ENCODE peak calls at places on chromosome 2, in ten cellular contexts. O is esophagus squamous epithelium, W is sigmoid colon, T is HCT116, X is uterus, D is heart left ventricle, C is testis, Y is breast epithelium, A is prostate gland, G is body of pancreas. F is an unnamed sample.
A peak's percentile ranks its signal among the peaks of the same experiment; 100 is the strongest.

GRCh38 chr2:9471212-9471611 is 3.1 kb upstream of the IAH1 start:
- DNase-seq in O (no peak), W (no peak), T (no peak), X (no peak), D (no peak), C (no peak), Y (no peak), A (no peak), G (no peak), F (no peak)

GRCh38 chr2:96832751-96833507 is 10.9 kb downstream of the ANKRD23 start:
- DNase-seq in O (no peak), W (peak; percentile 81), T (no peak), X (peak; percentile 46), D (peak; percentile 78), C (peak; percentile 75), Y (peak; percentile 33), A (peak; percentile 85), G (peak; percentile 98), F (no peak)

GRCh38 chr2:10086950-10087349 is 6.7 kb upstream of the CYS1 start:
- DNase-seq in O (no peak), W (no peak), T (no peak), X (no peak), D (no peak), C (no peak), Y (no peak), A (no peak), G (no peak), F (no peak)

GRCh38 chr2:188746727-188747126 is 227.4 kb upstream of the COL3A1 start:
- DNase-seq in O (no peak), W (no peak), T (no peak), X (no peak), D (no peak), C (no peak), Y (no peak), A (no peak), G (no peak), F (no peak)

GRCh38 chr2:205657579-205657978 is 24.7 kb upstream of the NRP2 start:
- DNase-seq in O (no peak), W (peak; percentile 81), T (no peak), X (no peak), D (no peak), C (peak; percentile 31), Y (peak; percentile 32), A (no peak), G (no peak), F (peak; percentile 86)

GRCh38 chr2:75186829-75187228 is 12.5 kb downstream of the TACR1 start:
- DNase-seq in O (no peak), W (peak; percentile 69), T (no peak), X (peak; percentile 28), D (no peak), C (no peak), Y (no peak), A (no peak), G (no peak), F (no peak)

GRCh38 chr2:151490276-151490675 is 80.6 kb downstream of the RIF1 start:
- DNase-seq in O (no peak), W (no peak), T (no peak), X (no peak), D (no peak), C (no peak), Y (no peak), A (no peak), G (no peak), F (no peak)

GRCh38 chr2:62192811-62193210 is 3.1 kb upstream of the B3GNT2 start:
- DNase-seq in O (no peak), W (no peak), T (no peak), X (no peak), D (no peak), C (no peak), Y (no peak), A (no peak), G (no peak), F (no peak)

GRCh38 chr2:195319112-195319460 is 337.9 kb upstream of the SLC39A10 start:
- DNase-seq in O (no peak), W (no peak), T (no peak), X (no peak), D (no peak), C (no peak), Y (no peak), A (no peak), G (no peak), F (no peak)

GRCh38 chr2:123696799-123697410 is 328.2 kb upstream of the CNTNAP5 start:
- DNase-seq in O (no peak), W (no peak), T (no peak), X (no peak), D (no peak), C (no peak), Y (no peak), A (no peak), G (no peak), F (no peak)

GRCh38 chr2:197125000-197125399 is 185.6 kb downstream of the ANKRD44 start:
- DNase-seq in O (no peak), W (no peak), T (no peak), X (no peak), D (no peak), C (no peak), Y (no peak), A (no peak), G (no peak), F (no peak)

GRCh38 chr2:217953531-217953932 is 49.3 kb downstream of the TNS1 start:
- DNase-seq in O (no peak), W (peak; percentile 86), T (no peak), X (no peak), D (peak; percentile 51), C (peak; percentile 45), Y (peak; percentile 49), A (no peak), G (peak; percentile 49), F (no peak)

GRCh38 chr2:8023241-8023640 is 658.6 kb upstream of the ID2 start:
- DNase-seq in O (no peak), W (no peak), T (no peak), X (no peak), D (no peak), C (no peak), Y (no peak), A (no peak), G (no peak), F (peak; percentile 29)

GRCh38 chr2:219274392-219274921 is 4.7 kb upstream of the DNAJB2 start:
- DNase-seq in O (no peak), W (no peak), T (peak; percentile 64), X (no peak), D (peak; percentile 68), C (peak; percentile 80), Y (peak; percentile 88), A (peak; percentile 39), G (peak; percentile 68), F (no peak)

GRCh38 chr2:65134158-65134557 is 4.3 kb upstream of the RAB1A start:
- DNase-seq in O (no peak), W (no peak), T (no peak), X (no peak), D (no peak), C (no peak), Y (no peak), A (no peak), G (no peak), F (no peak)
- TF ChIP-seq CTCF in O (no peak), W (no peak), T (no peak), X (no peak), D (no peak), C (no peak), Y (no peak), A (no peak), G (no peak), F (no peak)

DNA sequence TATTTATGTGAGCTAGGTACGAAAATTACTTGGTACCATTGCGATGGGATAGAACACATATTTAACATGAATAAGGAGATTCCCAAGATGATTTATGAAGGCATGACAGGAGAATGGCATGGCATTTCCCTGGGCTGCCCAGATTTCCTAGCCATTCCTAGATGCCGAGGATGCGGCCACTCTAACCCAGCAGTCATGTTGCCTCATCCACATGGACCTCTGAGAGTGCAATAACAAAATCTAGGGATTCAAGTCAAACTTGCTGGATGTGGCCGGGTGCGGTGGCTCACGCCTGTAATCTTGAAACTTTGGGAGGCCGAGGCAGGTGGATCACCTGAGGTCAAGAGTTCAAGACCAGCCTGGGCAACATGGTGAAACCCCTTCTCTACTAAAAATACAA is 110.8 kb upstream of the ARL4C start:
- DNase-seq in O (no peak), W (no peak), T (no peak), X (no peak), D (no peak), C (no peak), Y (no peak), A (no peak), G (no peak), F (peak; percentile 42)
- TF ChIP-seq POLR2A in O (no peak), W (no peak), T (no peak), X (no peak), D (no peak), C (no peak), Y (no peak), A (no peak), G (no peak), F (no peak)

GRCh38 chr2:66578853-66579158 is 143.9 kb downstream of the MEIS1 start:
- DNase-seq in O (no peak), W (no peak), T (no peak), X (no peak), D (no peak), C (no peak), Y (no peak), A (no peak), G (no peak), F (no peak)
- H3K4me3 ChIP-seq in O (peak overlapping the region; percentile 77), W (peak overlapping the region; percentile 52), T (no peak overlapping the region), X (peak overlapping the region; percentile 49), D (no peak overlapping the region), C (no peak overlapping the region), Y (peak overlapping the region; percentile 59), A (no peak overlapping the region), G (no peak overlapping the region), F (peak overlapping the region; percentile 80)

GRCh38 chr2:106857882-106858478 is 28.0 kb downstream of the ST6GAL2 start:
- DNase-seq in O (no peak), W (no peak), T (no peak), X (no peak), D (no peak), C (no peak), Y (no peak), A (no peak), G (no peak), F (no peak)

GRCh38 chr2:106858810-106859209 is 27.2 kb downstream of the ST6GAL2 start:
- DNase-seq in O (no peak), W (no peak), T (no peak), X (no peak), D (no peak), C (no peak), Y (no peak), A (no peak), G (no peak), F (no peak)

GRCh38 chr2:106864051-106864450 is 21.9 kb downstream of the ST6GAL2 start:
- DNase-seq in O (no peak), W (no peak), T (no peak), X (no peak), D (no peak), C (no peak), Y (no peak), A (no peak), G (no peak), F (peak; percentile 34)

GRCh38 chr2:106863387-106863786 is 22.6 kb downstream of the ST6GAL2 start:
- DNase-seq in O (no peak), W (no peak), T (no peak), X (no peak), D (no peak), C (no peak), Y (no peak), A (no peak), G (no peak), F (no peak)

DNA sequence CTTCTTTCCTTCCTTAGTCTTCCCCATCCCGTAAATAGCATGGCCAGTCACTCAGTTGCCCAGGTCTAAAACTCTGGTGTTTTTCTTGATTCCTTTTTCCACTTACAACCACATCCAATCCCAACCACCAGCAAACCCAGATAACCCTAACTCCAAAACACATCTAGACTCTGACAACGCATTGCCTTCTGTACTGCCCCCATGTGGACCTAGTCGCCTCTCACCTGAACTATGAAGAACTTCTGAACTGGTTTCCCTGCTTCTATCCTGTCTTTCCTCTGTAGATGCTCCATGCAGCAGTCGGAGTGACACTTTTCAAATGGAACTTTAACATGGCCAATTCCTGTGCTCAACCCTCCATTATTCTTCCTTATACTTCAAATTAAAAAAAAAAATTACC is 26.5 kb downstream of the ST6GAL2 start:
- DNase-seq in O (no peak), W (no peak), T (no peak), X (no peak), D (no peak), C (no peak), Y (no peak), A (no peak), G (no peak), F (no peak)
- TF ChIP-seq CTCF in O (no peak), W (no peak), T (no peak), X (no peak), D (no peak), C (no peak), Y (no peak), A (no peak), G (no peak), F (no peak)